ENCODE peak calls at places on chromosomes 12 and 14, in six cellular contexts. Z is activated T-cell treated with anti-CD3 and anti-CD28 coated beads, Interleukin-2, amount 50 U/mL, for 24 hours; O is hepatocyte; K is AG08395; N is GM20000; M is HEK293T. G is an unnamed sample.

GRCh38 chr14:64942531-64943111 is at the start of gene GPX2:
- DNase-seq in Z (no peak), O (peak), K (no peak), N (no peak), M (no peak), G (no peak)

GRCh38 chr12:67772276-67773169 is 124.0 kb downstream of the DYRK2 start:
- DNase-seq in Z (no peak), O (peak), K (peak), N (no peak), M (peak), G (no peak)

GRCh38 chr12:38258411-38258810 is 58.2 kb upstream of the ALG10B start:
- DNase-seq in Z (no peak), O (no peak), K (no peak), N (no peak), M (no peak), G (no peak)

GRCh38 chr14:65006251-65006721 is 19.6 kb downstream of the FNTB start:
- DNase-seq in Z (no peak), O (no peak), K (no peak), N (no peak), M (no peak), G (no peak)

GRCh38 chr12:115096673-115097349 is 412.8 kb upstream of the TBX3 start:
- DNase-seq in Z (no peak), O (peak), K (peak), N (no peak), M (no peak), G (no peak)

GRCh38 chr12:96473394-96474093 is 15.8 kb upstream of the CFAP54 start:
- DNase-seq in Z (no peak), O (no peak), K (no peak), N (no peak), M (no peak), G (no peak)

GRCh38 chr12:124217508-124217981 is 77.3 kb upstream of the RFLNA start:
- DNase-seq in Z (no peak), O (no peak), K (no peak), N (no peak), M (no peak), G (no peak)

GRCh38 chr12:82299617-82300016 is 58.6 kb downstream of the CCDC59 start:
- DNase-seq in Z (no peak), O (peak), K (no peak), N (no peak), M (peak), G (no peak)

GRCh38 chr12:129776977-129777667 is 126.7 kb downstream of the TMEM132D start:
- DNase-seq in Z (no peak), O (no peak), K (no peak), N (no peak), M (no peak), G (no peak)

GRCh38 chr12:32302218-32302826 is 97.0 kb upstream of the FGD4 start:
- DNase-seq in Z (no peak), O (peak), K (peak), N (peak), M (peak), G (no peak)

GRCh38 chr12:124603910-124604775 is 36.7 kb upstream of the NCOR2 start:
- DNase-seq in Z (no peak), O (peak), K (no peak), N (no peak), M (no peak), G (no peak)

GRCh38 chr12:122886851-122887816 is 8.8 kb downstream of the VPS37B start:
- DNase-seq in Z (no peak), O (peak), K (no peak), N (no peak), M (no peak), G (peak)